ENCODE peak calls at places on chromosomes 2 and 18, in seven cellular contexts. Y, M, V, Q, I, Z and U are unnamed samples.

GRCh38 chr2:31401580-31401979 is 13.0 kb downstream of the XDH start:
- DNase-seq in Y (no peak), M (no peak), V (peak), Q (no peak), I (peak), Z (no peak), U (peak)

GRCh38 chr2:191486584-191487320 is 191.2 kb upstream of the NABP1 start:
- DNase-seq in Y (no peak), M (no peak), V (peak), Q (no peak), I (peak), Z (no peak), U (peak)

GRCh38 chr2:106094101-106094860 is 99.8 kb downstream of the UXS1 start:
- DNase-seq in Y (no peak), M (no peak), V (no peak), Q (no peak), I (no peak), Z (no peak), U (no peak)

GRCh38 chr2:240579771-240580614 is 6.5 kb upstream of the CAPN10 start:
- DNase-seq in Y (no peak), M (peak), V (peak), Q (no peak), I (peak), Z (no peak), U (peak)

GRCh38 chr2:102764083-102764482 is 2.3 kb downstream of the TMEM182 start:
- DNase-seq in Y (no peak), M (no peak), V (no peak), Q (no peak), I (peak), Z (no peak), U (no peak)

GRCh38 chr18:80033181-80034067 is 810 bp upstream of the RBFA start:
- DNase-seq in Y (no peak), M (peak), V (peak), Q (no peak), I (peak), Z (no peak), U (peak)

GRCh38 chr2:222887124-222887523 is 26.3 kb downstream of the ACSL3 start:
- DNase-seq in Y (no peak), M (no peak), V (no peak), Q (no peak), I (peak), Z (no peak), U (no peak)

GRCh38 chr2:219175928-219176817 is 552 bp downstream of the CNPPD1 start:
- DNase-seq in Y (peak), M (peak), V (peak), Q (peak), I (peak), Z (peak), U (peak)

GRCh38 chr2:201259216-201259615 is 1.1 kb upstream of the CASP8 start:
- DNase-seq in Y (no peak), M (no peak), V (no peak), Q (no peak), I (no peak), Z (no peak), U (no peak)

GRCh38 chr18:22998336-22998735 is 65.2 kb downstream of the RBBP8 start:
- DNase-seq in Y (no peak), M (no peak), V (no peak), Q (no peak), I (no peak), Z (no peak), U (no peak)

GRCh38 chr18:22999647-23000046 is 66.5 kb downstream of the RBBP8 start:
- DNase-seq in Y (no peak), M (no peak), V (no peak), Q (no peak), I (no peak), Z (no peak), U (no peak)

GRCh38 chr18:23003289-23003688 is 70.2 kb downstream of the RBBP8 start:
- DNase-seq in Y (no peak), M (no peak), V (no peak), Q (no peak), I (no peak), Z (no peak), U (no peak)

DNA sequence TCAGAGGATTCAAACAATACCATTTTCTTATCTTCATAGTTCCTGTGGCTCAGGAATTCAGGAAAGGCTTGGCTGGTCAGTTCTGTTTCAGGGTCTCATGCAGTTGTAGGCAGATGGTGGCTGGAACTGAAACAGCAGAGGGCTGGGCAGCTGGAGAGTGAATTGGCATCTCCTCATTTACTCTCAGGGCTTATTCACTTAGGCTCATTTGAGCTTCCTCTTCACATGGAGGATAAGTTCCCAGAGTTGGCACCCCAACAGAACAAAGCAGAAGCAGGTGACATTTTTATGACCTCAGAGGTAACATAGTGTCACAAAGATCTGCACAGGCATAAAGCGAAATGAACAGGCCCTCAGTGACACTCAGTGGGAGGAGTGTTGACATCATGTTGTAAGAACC is 66.1 kb downstream of the RBBP8 start:
- DNase-seq in Y (peak), M (no peak), V (peak), Q (no peak), I (peak), Z (no peak), U (no peak)
- TF ChIP-seq CTCF in Y (no peak), M (no peak), V (no peak), Q (no peak), I (no peak), Z (no peak), U (no peak)

DNA sequence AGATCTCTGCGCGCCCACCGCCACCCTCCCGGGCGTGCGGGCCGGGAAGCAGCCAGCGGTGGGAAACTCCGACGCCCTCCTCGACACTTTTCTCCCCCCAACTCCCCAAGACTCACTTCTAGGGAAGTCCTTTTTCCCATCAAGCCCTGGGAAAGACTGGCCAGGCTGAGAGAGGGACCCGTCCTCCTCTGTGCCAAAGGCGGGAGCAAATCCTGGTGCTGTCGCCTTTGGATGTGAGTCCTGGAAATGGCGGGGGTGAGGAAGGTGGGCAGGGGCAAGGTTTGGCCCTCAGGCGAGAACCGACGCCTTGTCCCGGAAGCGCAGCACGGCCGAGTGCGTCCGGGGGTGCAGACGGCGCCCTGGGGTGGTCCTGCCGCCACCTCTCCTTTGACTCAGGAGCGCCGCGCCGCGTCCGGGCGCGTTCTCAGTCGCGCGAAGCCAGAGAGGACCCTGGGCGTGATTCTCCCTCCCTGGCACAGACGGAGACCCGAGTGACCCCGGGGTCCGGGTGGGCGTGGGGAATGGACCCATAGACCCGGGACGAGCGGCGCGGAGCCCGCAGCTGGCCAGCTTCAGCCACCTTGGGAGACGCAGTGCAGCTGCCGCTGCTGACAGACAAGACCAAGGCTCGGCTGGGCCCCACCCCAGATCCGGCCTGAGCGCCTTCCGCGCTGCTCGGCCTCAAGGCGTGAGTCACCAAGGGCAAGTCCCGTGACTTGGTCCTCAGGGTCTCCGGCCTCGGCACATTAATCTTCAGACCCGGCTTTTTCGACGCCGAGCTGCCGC is 3.5 kb upstream of the LBX2 start:
- DNase-seq in Y (peak), M (peak), V (peak), Q (peak), I (peak), Z (peak), U (peak)
- TF ChIP-seq CTCF in Y (no peak), M (no peak), V (peak), Q (peak), I (peak), Z (no peak), U (peak)

GRCh38 chr2:178306351-178307073 is 112.2 kb downstream of the OSBPL6 start:
- DNase-seq in Y (peak), M (no peak), V (no peak), Q (no peak), I (peak), Z (no peak), U (peak)
- TF ChIP-seq CTCF in Y (peak), M (no peak), V (peak), Q (peak), I (peak), Z (no peak), U (no peak)

DNA sequence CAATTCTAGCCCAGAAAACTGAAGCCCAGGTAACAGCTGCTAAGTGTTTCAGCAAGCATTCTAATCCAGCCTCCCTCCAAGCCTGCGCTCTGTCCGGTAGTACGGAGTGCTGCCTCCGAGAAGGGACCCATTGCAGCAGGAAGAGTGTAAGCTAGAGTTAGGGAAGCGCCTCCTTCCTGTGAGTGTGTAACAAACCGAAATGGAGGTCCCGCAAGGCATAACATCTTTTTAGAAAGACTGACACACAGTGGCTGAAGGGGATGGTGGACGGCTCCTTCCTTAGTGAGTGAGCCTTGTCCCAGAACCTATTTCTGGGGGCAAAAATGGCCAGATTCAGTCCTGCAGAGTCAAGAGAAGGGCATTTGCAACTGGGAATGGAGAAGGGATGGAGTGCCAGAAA is 12.2 kb downstream of the PKDCC start:
- DNase-seq in Y (no peak), M (no peak), V (no peak), Q (no peak), I (no peak), Z (no peak), U (no peak)
- TF ChIP-seq CTCF in Y (no peak), M (no peak), V (no peak), Q (peak), I (no peak), Z (no peak), U (no peak)

DNA sequence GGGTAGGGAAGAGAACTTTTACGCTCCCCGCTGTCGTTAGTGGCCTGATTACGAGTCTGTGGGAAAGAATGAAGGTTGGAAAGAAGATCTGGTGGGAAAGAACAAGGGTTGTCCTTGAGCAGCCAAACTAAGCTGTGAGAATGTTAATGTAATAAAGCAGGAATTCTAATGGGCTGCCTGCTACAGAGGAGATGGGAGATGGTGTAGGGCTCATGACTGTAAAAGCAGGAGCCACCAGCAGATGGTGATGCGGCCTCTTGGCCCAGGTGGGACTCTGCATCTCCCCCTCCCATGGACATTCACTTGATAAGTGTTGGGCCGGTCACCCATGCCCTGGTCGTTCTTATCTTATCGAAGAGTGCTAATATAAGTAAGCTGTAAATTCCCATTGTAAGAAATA is 150.0 kb downstream of the NEDD4L start:
- DNase-seq in Y (peak), M (no peak), V (no peak), Q (no peak), I (no peak), Z (no peak), U (no peak)
- TF ChIP-seq CTCF in Y (peak), M (no peak), V (peak), Q (peak), I (peak), Z (peak), U (no peak)

DNA sequence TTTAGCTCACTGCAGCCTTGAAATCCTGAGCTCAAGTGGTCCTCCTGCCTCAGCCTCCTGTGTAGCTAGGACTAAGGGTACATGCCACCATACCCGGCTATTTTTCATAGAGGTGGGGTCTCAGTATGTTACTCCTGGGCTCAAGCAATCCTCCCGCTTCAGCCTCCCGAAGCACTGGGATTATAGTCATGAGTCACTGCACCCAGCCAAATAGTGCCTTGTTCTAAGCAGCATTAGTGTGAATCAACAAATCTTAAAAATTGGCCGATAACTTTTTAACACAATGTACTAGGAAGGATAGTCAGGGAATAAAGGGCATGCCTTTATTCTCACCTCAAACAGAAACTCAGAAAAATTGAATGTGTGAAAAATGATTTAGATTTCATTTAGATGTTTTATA is 51.6 kb downstream of the XRCC5 start:
- DNase-seq in Y (no peak), M (no peak), V (no peak), Q (no peak), I (no peak), Z (no peak), U (no peak)
- TF ChIP-seq CTCF in Y (no peak), M (no peak), V (no peak), Q (no peak), I (no peak), Z (no peak), U (no peak)

GRCh38 chr2:232876071-232876977 is 6.3 kb downstream of the SNORC start:
- DNase-seq in Y (no peak), M (no peak), V (no peak), Q (no peak), I (no peak), Z (peak), U (peak)
- TF ChIP-seq CTCF in Y (peak), M (no peak), V (peak), Q (no peak), I (no peak), Z (no peak), U (peak)

DNA sequence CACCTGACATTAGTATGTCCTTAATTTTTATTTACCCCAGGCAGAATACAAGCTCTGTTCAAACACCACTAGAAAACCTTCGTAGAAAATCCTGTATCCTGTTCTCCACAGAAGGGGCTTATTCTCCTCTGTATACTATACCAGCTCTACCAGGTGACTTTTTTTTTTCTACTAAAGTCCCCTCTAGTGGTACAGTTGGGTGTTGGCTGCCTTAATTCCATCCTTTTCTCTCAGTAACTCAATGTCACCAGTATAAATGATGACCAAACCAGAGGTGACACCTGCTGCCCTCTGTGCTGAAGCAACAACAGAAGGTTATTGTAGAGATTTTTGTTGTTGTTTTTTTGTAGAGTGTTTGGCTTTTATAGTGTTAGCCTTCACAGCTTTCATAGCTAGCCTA is 1322.0 kb downstream of the LRP1B start:
- DNase-seq in Y (no peak), M (no peak), V (no peak), Q (no peak), I (no peak), Z (no peak), U (no peak)
- TF ChIP-seq CTCF in Y (peak), M (no peak), V (no peak), Q (no peak), I (no peak), Z (no peak), U (no peak)

DNA sequence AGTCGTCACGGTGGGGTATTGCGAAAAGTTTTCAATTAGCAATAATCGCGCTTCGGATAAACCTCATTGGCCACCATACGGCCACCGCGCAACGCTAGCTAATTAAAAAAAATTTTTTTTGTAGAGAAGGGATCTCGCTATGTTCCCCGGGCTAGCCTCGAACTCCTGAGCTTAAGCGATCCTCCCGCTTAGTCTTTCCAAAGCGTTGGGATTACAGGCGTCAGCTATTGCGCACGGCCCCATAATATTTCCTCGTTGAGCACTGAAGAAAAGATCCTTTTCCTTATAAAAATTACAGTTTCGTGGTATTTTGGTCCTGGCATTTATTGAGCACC is 759 bp upstream of the ACTR1B start:
- DNase-seq in Y (peak), M (no peak), V (no peak), Q (no peak), I (no peak), Z (no peak), U (no peak)
- TF ChIP-seq CTCF in Y (no peak), M (no peak), V (peak), Q (peak), I (no peak), Z (peak), U (peak)